ENCODE peak calls at places on chromosomes 3 and 15, in eight cellular contexts. L is fibroblast of lung, H is hepatocyte, P is keratinocyte, E is tibial artery, N is BJ, Q is GM06990, O is HL-60. T is an unnamed sample. For H3K27me3, the result is how much of the 10 kb centered on the place peaks cover.

GRCh38 chr3:177282028-177282655 is 84.9 kb upstream of the TBL1XR1 start:
- DNase-seq in L (no peak), H (no peak), P (no peak), E (no peak), N (no peak), Q (no peak), O (peak), T (no peak)

GRCh38 chr3:45224824-45225464 is 1.1 kb downstream of the TMEM158 start:
- DNase-seq in L (peak), H (peak), P (no peak), E (peak), N (no peak), Q (peak), O (peak), T (peak)

GRCh38 chr3:135192929-135193328 is 397.9 kb downstream of the EPHB1 start:
- DNase-seq in L (no peak), H (no peak), P (no peak), E (no peak), N (no peak), Q (no peak), O (no peak), T (no peak)

GRCh38 chr3:18987862-18988447 is 160.4 kb upstream of the KCNH8 start:
- DNase-seq in L (no peak), H (no peak), P (no peak), E (no peak), N (no peak), Q (no peak), O (peak), T (no peak)

GRCh38 chr15:40256642-40257235 is 17.9 kb downstream of the PAK6 start:
- DNase-seq in L (no peak), H (no peak), P (no peak), E (no peak), N (no peak), Q (no peak), O (peak), T (peak)

GRCh38 chr3:141499304-141499703 is 12.5 kb downstream of the RASA2 start:
- DNase-seq in L (no peak), H (no peak), P (no peak), E (no peak), N (no peak), Q (no peak), O (no peak), T (no peak)

GRCh38 chr3:186411994-186412393 is 50.0 kb upstream of the DGKG start:
- DNase-seq in L (no peak), H (no peak), P (no peak), E (no peak), N (no peak), Q (no peak), O (no peak), T (no peak)

GRCh38 chr3:29494305-29495036 is 213.6 kb downstream of the RBMS3 start:
- DNase-seq in L (peak), H (peak), P (no peak), E (no peak), N (peak), Q (no peak), O (no peak), T (no peak)

GRCh38 chr15:76060098-76060989 is 559 bp downstream of the TMEM266 start:
- DNase-seq in L (no peak), H (no peak), P (no peak), E (no peak), N (no peak), Q (peak), O (no peak), T (no peak)

GRCh38 chr15:57316451-57316850 is 59.9 kb upstream of the CGNL1 start:
- DNase-seq in L (no peak), H (no peak), P (no peak), E (no peak), N (no peak), Q (no peak), O (no peak), T (no peak)

GRCh38 chr15:41504751-41505492 is 8.7 kb downstream of the LTK start:
- DNase-seq in L (no peak), H (no peak), P (no peak), E (no peak), N (no peak), Q (no peak), O (no peak), T (no peak)

GRCh38 chr15:41503669-41504010 is 10.0 kb downstream of the ITPKA start:
- DNase-seq in L (no peak), H (no peak), P (no peak), E (no peak), N (no peak), Q (no peak), O (no peak), T (no peak)

GRCh38 chr15:41501191-41501917 is 7.7 kb downstream of the ITPKA start:
- DNase-seq in L (peak), H (peak), P (no peak), E (no peak), N (no peak), Q (peak), O (no peak), T (no peak)

GRCh38 chr15:41502787-41503668 is 9.4 kb downstream of the ITPKA start:
- DNase-seq in L (no peak), H (no peak), P (no peak), E (no peak), N (no peak), Q (no peak), O (peak), T (no peak)

DNA sequence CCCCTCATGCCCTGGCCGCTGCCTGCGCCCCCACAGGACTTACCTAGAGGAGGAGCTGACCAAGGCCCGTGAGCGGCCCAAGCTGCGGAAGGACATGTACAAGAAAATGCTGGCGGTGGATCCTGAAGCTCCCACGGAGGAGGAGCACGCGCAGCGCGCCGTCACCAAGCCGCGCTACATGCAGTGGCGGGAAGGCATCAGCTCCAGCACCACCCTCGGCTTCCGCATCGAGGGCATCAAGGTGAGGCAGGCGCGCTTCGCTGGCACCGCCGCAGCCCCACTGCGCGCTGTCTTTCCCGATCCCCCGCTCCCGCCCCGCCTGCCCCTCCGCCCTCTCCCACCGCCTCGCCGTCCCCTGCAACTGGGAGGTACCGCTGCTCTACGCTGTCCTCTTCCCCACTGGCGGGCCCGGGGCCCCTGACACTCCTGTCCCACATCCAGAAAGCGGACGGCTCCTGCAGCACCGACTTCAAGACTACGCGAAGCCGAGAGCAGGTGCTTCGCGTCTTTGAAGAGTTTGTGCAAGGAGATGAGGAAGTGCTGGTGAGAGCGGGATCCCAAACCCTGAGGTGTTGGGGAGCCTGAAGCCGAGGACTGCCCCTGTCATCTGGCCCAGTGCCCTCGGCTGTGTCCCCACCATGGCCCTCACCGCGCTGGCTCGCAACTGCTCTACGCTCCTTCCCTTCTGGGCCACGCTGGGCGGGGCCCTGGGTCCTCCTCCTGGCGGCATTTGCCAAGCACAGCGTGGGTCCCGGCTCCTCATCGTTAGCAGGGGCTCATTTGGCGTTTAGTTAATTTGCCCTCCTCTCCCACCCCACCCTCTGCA is 8.5 kb downstream of the ITPKA start:
- DNase-seq in L (no peak), H (no peak), P (no peak), E (no peak), N (no peak), Q (no peak), O (peak), T (no peak)
- H3K27me3 ChIP-seq in L (under half), H (half or more), P (half or more), E (under half), N (under half), Q (under half), O (under half), T (under half)

GRCh38 chr3:126487151-126487771 is 11.6 kb upstream of the ZXDC start:
- DNase-seq in L (no peak), H (no peak), P (no peak), E (no peak), N (no peak), Q (no peak), O (peak), T (no peak)

GRCh38 chr3:126488886-126489569 is 13.3 kb upstream of the ZXDC start:
- DNase-seq in L (no peak), H (no peak), P (no peak), E (no peak), N (no peak), Q (no peak), O (no peak), T (no peak)

GRCh38 chr3:126485956-126486884 is 10.5 kb upstream of the ZXDC start:
- DNase-seq in L (no peak), H (no peak), P (no peak), E (no peak), N (no peak), Q (no peak), O (no peak), T (no peak)

GRCh38 chr3:126490619-126491018 is 14.9 kb upstream of the ZXDC start:
- DNase-seq in L (no peak), H (peak), P (no peak), E (no peak), N (no peak), Q (no peak), O (no peak), T (no peak)

DNA sequence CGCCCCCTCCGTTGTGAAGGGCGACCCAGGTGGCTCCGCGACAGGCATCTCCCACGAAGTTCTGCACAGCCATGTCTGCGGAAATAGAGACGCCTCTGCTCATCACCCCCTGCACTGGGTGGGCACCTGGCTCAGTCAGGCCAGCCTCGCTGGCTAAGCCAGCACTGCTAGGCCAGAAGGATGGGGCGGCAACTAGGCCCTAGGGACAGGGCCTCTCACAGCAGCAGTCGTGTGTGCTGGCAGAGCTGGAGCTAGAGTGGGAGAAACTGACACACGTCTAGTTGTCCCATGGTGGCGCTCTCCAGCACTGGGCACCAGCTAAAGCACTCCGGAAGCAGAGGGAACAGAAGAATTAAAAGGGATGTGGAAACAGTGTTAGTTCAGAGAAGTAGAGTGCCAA is 12.5 kb upstream of the ZXDC start:
- DNase-seq in L (no peak), H (no peak), P (no peak), E (no peak), N (no peak), Q (no peak), O (peak), T (no peak)
- TF ChIP-seq CTCF in L (no peak), H (no peak), P (no peak), E (no peak), N (no peak), Q (no peak), O (no peak), T (no peak)

DNA sequence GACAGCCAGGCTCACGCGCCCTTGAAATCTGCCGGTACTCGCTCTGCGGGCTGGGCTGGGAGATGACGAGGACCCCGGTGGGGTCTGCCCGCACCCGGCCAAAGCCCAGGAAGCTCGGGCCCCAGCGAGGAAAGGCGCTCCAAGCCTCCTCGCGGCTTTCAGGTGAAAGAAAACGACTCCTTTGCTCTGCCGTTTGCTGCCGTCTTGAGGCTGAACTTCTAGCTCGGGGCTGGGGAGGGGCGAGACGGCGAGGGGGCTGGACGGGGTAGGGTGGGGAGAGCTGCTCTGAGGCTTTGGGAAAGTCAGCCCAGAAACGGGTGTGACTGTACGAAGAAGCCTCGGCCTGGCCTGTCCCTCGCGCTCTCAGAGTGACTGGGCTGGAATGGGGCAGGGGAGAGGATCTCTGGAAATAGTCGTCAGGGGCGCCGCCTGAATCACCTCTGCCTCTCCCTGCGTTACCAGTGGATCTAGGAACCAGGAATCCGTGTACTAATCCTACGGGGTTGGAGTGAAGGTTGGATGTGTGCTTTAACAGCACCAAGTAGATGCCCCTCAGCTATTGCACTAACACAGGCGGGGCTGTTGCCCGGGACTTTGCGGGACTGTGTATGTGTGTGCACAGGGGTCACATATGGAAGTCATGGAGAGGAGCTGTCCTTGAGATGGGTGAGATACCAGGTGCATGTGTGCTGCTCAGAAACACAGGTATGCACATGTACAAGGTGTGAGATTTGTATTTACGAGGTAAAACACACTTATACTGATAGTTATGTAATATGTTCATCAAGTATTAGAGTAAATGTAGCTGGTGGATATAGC is 495 bp downstream of the FOXL2NB start:
- DNase-seq in L (no peak), H (no peak), P (no peak), E (no peak), N (no peak), Q (no peak), O (no peak), T (no peak)
- H3K27me3 ChIP-seq in L (half or more), H (half or more), P (half or more), E (under half), N (half or more), Q (under half), O (half or more), T (half or more)

GRCh38 chr15:101152914-101153313 is 98.9 kb downstream of the CHSY1 start:
- DNase-seq in L (no peak), H (no peak), P (no peak), E (no peak), N (no peak), Q (no peak), O (peak), T (no peak)
- TF ChIP-seq CTCF in L (peak), H (no peak), P (peak), E (no peak), N (peak), Q (peak), O (peak), T (peak)

GRCh38 chr3:116442331-116443021 is 2.8 kb downstream of the LSAMP start:
- DNase-seq in L (peak), H (no peak), P (no peak), E (no peak), N (no peak), Q (no peak), O (no peak), T (no peak)
- H3K27me3 ChIP-seq in L (under half), H (under half), P (under half), E (under half), N (under half), Q (under half), O (under half), T (under half)

DNA sequence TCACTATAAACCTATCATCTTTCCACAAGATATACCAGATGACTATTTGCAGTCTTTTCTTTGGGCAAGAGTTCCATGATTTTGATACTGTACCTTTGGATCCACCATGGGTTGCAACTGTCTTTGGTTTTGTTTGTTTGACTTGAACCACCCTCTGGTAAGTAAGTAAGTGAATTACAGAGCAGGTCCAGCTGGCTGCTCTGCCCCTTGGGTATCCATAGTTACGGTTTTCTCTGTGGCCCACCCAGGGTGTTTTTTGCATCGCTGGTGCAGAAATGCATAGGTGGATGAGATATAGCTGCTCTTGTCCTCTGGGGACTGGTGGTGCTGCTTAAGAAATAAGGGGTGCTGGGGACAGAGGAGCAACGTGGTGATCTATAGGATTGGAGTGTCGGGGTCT is 33.8 kb downstream of the CHDH start:
- DNase-seq in L (no peak), H (no peak), P (no peak), E (no peak), N (no peak), Q (no peak), O (no peak), T (no peak)
- TF ChIP-seq CTCF in L (no peak), H (no peak), P (no peak), E (no peak), N (no peak), Q (no peak), O (no peak), T (no peak)

T was measured in brain microvascular endothelial cell.